ENCODE peak calls at places on chromosomes 3 and 15, in ten cellular contexts. L is MCF 10A; O is EL; J is left cardiac atrium; F is heart right ventricle; B is stimulated activated CD8-positive, alpha-beta memory T cell treated with anti-CD3 and anti-CD28 coated beads, Interleukin-2, amount 100 ng/mL, for 1 hour; C is AML-193; R is mesendoderm; Z is left lung; X is NCI-H510A treated with DMSO at 0.1 percent for 48 hours. P is an unnamed sample.

GRCh38 chr3:143811602-143812001 is 36.7 kb downstream of the SLC9A9 start:
- DNase-seq in L (no peak), O (no peak), J (peak), F (no peak), B (no peak), C (peak), R (no peak), Z (peak), X (no peak), P (no peak)

GRCh38 chr3:65026151-65026550 is 338.4 kb upstream of the ADAMTS9 start:
- DNase-seq in L (peak), O (no peak), J (no peak), F (no peak), B (no peak), C (no peak), R (peak), Z (no peak), X (no peak), P (no peak)

GRCh38 chr15:66760358-66760967 is 58.4 kb downstream of the SMAD6 start:
- DNase-seq in L (no peak), O (no peak), J (no peak), F (no peak), B (no peak), C (no peak), R (no peak), Z (no peak), X (no peak), P (peak)

GRCh38 chr3:52530918-52531635 is 2.6 kb downstream of the NT5DC2 start:
- DNase-seq in L (no peak), O (no peak), J (peak), F (peak), B (no peak), C (no peak), R (no peak), Z (peak), X (no peak), P (peak)

GRCh38 chr15:67501177-67501835 is 19.6 kb upstream of the C15orf61 start:
- DNase-seq in L (peak), O (peak), J (no peak), F (no peak), B (no peak), C (peak), R (peak), Z (no peak), X (peak), P (no peak)

GRCh38 chr3:42763023-42763422 is 10.0 kb downstream of the CCDC13 start:
- DNase-seq in L (no peak), O (no peak), J (no peak), F (no peak), B (no peak), C (no peak), R (no peak), Z (no peak), X (no peak), P (no peak)

GRCh38 chr15:78840661-78841060 is 29.4 kb upstream of the ADAMTS7 start:
- DNase-seq in L (no peak), O (no peak), J (peak), F (no peak), B (no peak), C (no peak), R (peak), Z (no peak), X (no peak), P (peak)

GRCh38 chr15:67520276-67520975 is 505 bp upstream of the C15orf61 start:
- DNase-seq in L (no peak), O (no peak), J (no peak), F (no peak), B (no peak), C (peak), R (no peak), Z (no peak), X (peak), P (no peak)

GRCh38 chr3:73508330-73508954 is 116.3 kb downstream of the PDZRN3 start:
- DNase-seq in L (peak), O (peak), J (peak), F (peak), B (no peak), C (peak), R (peak), Z (no peak), X (peak), P (no peak)

GRCh38 chr3:196941846-196942225 is 492 bp downstream of the NCBP2 start:
- DNase-seq in L (peak), O (peak), J (peak), F (peak), B (peak), C (peak), R (no peak), Z (peak), X (no peak), P (peak)

GRCh38 chr15:65902373-65902772 is 33.1 kb downstream of the RAB11A start:
- DNase-seq in L (peak), O (peak), J (peak), F (peak), B (no peak), C (peak), R (peak), Z (peak), X (peak), P (peak)

GRCh38 chr3:190261015-190261414 is 61.2 kb downstream of the CLDN1 start:
- DNase-seq in L (no peak), O (no peak), J (no peak), F (no peak), B (no peak), C (no peak), R (no peak), Z (no peak), X (no peak), P (no peak)

GRCh38 chr3:125121246-125122010 is 65.6 kb upstream of the HEG1 start:
- DNase-seq in L (no peak), O (no peak), J (no peak), F (no peak), B (no peak), C (no peak), R (no peak), Z (no peak), X (no peak), P (no peak)

GRCh38 chr15:49438970-49439631 is 16.1 kb downstream of the FGF7 start:
- DNase-seq in L (no peak), O (no peak), J (peak), F (peak), B (no peak), C (peak), R (peak), Z (peak), X (no peak), P (no peak)

P was measured in upper lobe of right lung.